ENCODE peak calls at places on chromosome 2, in eight cellular contexts. O is BE2C, S is A673, B is SJSA1, C is mesendoderm, U is right atrium auricular region, N is tibial nerve, E is right cardiac atrium. Q is an unnamed sample. For H3K4me1, the result is how much of the 10 kb centered on the place peaks cover.

GRCh38 chr2:160375037-160375436 is 118.6 kb downstream of the RBMS1 start:
- DNase-seq in S (no peak), C (no peak), O (no peak), B (no peak), U (no peak), E (no peak), N (no peak), Q (no peak)

GRCh38 chr2:26008851-26009566 is 24.9 kb upstream of the RAB10 start:
- DNase-seq in B (no peak), S (peak), U (peak), O (no peak), E (peak), N (peak), C (no peak), Q (no peak)

GRCh38 chr2:241764272-241765241 is 12.1 kb upstream of the GAL3ST2 start:
- DNase-seq in C (peak), U (no peak), N (no peak), B (peak), O (peak), S (no peak), E (peak), Q (no peak)

GRCh38 chr2:200376422-200377142 is 70.1 kb downstream of the SPATS2L start:
- DNase-seq in C (no peak), B (no peak), U (no peak), E (no peak), S (no peak), O (no peak), N (no peak), Q (no peak)

GRCh38 chr2:196592331-196592911 is 47.1 kb upstream of the CCDC150 start:
- DNase-seq in U (no peak), O (no peak), E (peak), C (peak), N (no peak), S (peak), B (no peak), Q (no peak)

GRCh38 chr2:241161646-241162281 is 11.5 kb downstream of the PPP1R7 start:
- DNase-seq in S (peak), E (peak), U (peak), O (no peak), N (peak), C (no peak), B (peak), Q (peak)

GRCh38 chr2:64932327-64933216 is 56.6 kb upstream of the SLC1A4 start:
- DNase-seq in N (no peak), S (no peak), C (no peak), E (no peak), B (no peak), U (no peak), O (no peak), Q (no peak)

GRCh38 chr2:149861034-149861433 is 273.5 kb upstream of the MMADHC start:
- DNase-seq in B (no peak), U (no peak), S (no peak), O (no peak), N (no peak), E (peak), C (no peak), Q (no peak)

GRCh38 chr2:100417745-100418090 is 250 bp upstream of the CHST10 start:
- DNase-seq in N (no peak), S (no peak), O (no peak), U (peak), C (no peak), E (no peak), B (no peak), Q (no peak)

GRCh38 chr2:120468136-120468535 is 122.2 kb downstream of the INHBB start:
- DNase-seq in E (no peak), N (no peak), B (no peak), U (no peak), O (no peak), S (no peak), C (no peak), Q (no peak)

GRCh38 chr2:230924470-230925341 is at the start of gene GPR55:
- DNase-seq in O (no peak), E (peak), U (no peak), C (peak), N (no peak), B (peak), S (no peak), Q (no peak)

GRCh38 chr2:168459256-168459655 is 3.2 kb downstream of the CERS6 start:
- DNase-seq in B (no peak), N (no peak), S (no peak), C (no peak), O (no peak), E (no peak), U (no peak), Q (no peak)

DNA sequence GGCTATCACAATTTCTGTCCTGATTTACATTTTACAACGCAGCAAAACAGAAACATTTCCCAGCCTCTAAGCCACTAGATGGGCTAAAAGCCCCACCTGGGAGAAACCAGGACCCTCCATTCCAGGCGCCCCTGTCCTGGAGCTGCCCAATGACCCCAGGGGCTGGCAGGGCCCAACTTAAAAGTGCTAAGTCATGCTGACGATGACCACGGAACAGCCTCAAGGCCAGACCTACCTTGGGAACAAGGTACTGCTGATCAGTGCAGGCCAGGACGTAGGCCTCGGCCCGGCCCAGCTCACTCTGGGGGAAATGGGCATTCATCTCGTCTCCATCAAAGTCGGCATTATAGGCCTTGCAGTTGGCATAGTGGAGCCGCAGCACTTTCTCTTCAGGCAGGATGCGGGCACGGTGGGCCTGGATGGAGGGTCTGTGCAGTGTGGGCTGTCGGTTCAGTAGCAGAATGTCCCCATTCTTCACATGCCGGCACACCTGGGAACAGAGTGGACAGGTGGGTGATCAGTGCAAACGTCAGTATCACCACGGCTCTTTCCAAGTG is 35.8 kb downstream of the POLR1A start:
- DNase-seq in O (no peak), U (peak), C (no peak), S (no peak), E (no peak), B (no peak), N (no peak), Q (no peak)
- H3K4me1 ChIP-seq in O (under half), U (under half), C (under half), S (under half), E (under half), B (under half), N (under half), Q (under half)

GRCh38 chr2:68216454-68217310 is 35.6 kb downstream of the PPP3R1 start:
- DNase-seq in U (no peak), N (no peak), C (peak), B (no peak), O (no peak), S (no peak), E (no peak), Q (no peak)
- H3K4me1 ChIP-seq in U (under half), N (under half), C (under half), B (under half), O (under half), S (under half), E (under half), Q (half or more)

DNA sequence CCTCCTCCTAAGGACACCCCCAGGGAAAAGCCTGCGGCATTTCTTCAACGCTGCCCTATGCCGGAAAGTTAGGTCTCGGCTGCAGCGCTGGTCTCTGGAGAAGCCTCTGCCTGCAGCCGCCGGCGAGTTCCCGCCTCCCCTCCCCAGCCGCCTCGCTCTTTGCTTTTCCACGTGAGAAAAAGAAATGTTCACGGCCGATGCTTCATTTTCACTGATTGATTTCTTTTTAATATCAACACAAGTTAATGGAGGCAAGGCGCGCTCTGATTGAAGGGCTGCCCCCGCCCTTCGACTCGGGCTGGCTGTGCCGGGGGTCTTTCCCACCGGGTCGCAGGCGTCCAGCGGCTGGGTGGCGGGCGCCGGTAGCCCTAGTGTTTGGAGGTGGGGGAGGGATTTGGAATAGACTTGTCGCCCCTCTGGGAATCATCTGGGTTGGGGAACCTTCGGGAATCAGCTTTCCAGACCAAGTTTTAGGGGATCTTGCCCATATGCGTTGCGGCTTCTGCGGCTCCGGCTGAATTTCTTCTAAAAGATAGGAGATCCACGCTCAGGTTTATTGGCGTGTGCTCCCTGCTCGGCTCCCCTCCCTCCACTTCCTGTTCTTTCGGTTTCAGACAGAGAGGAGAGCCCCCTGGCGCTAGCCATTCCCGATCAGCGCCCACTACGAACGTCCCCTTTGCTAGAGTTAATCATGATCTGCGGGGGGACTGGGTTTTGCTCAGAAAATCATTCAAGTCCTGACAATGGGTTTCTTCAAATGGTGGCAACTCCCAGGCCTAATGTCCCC is 4.1 kb downstream of the NRP2 start:
- DNase-seq in O (peak), U (no peak), B (no peak), C (peak), S (peak), N (no peak), E (peak), Q (peak)
- H3K4me1 ChIP-seq in O (under half), U (under half), B (under half), C (under half), S (under half), N (under half), E (under half), Q (half or more)

DNA sequence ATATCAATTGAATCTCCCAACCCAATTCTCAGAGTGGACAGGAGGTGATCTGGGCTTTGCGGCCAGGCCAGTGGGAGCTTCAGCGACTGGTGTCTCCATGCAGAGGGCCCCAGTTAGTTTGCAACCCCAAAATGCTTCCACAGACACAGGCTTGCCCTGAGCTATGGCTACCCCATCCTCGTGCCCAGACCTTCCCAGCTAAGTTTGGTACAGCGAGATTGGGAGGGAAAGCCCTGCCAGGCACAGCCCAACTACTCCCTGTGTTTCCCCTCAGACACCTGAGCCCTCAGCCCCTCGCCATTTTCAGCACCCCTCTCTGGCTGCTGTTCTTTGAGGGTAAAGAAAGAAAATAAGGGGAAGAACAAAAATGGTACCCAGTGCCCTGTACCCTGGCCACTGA is 142.9 kb downstream of the TNS1 start:
- DNase-seq in E (no peak), O (no peak), U (no peak), B (no peak), S (no peak), N (no peak), C (no peak), Q (no peak)
- H3K4me1 ChIP-seq in E (under half), O (under half), U (under half), B (under half), S (under half), N (under half), C (under half), Q (half or more)

GRCh38 chr2:27724905-27725693 is 46.4 kb upstream of the MRPL33 start:
- DNase-seq in E (no peak), S (no peak), O (no peak), N (no peak), B (no peak), U (peak), C (no peak), Q (no peak)
- H3K4me1 ChIP-seq in E (under half), S (under half), O (under half), N (under half), B (under half), U (under half), C (under half), Q (under half)

GRCh38 chr2:70357076-70358071 is 55.5 kb upstream of the FAM136A start:
- DNase-seq in U (no peak), O (no peak), S (no peak), C (peak), E (no peak), B (peak), N (no peak), Q (no peak)
- H3K4me1 ChIP-seq in U (under half), O (under half), S (under half), C (under half), E (under half), B (under half), N (under half), Q (under half)

DNA sequence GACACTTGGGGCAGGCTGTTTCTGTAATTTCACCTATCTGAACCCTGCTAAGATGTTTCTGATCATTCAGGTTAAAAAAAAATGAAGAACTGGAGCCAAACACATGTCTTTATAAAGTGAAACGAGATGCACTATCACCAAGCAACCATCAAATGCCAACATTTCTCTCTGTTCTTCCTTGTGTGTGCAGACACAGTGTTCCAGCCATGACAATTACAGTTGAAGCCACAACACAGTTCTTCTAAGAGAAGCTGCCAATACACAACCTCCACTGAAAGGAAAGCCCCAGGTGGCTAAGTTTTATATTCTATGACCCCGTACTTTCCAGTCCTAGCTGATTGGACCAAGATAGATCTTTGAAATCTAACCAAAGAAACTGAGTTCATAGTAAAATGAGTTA is 181.8 kb downstream of the RAD51AP2 start:
- DNase-seq in U (no peak), N (no peak), S (no peak), O (no peak), C (no peak), B (no peak), E (no peak), Q (no peak)
- H3K4me1 ChIP-seq in U (under half), N (under half), S (under half), O (under half), C (under half), B (under half), E (under half), Q (under half)

GRCh38 chr2:11748861-11749645 is 2.6 kb downstream of the LPIN1 start:
- DNase-seq in O (no peak), S (no peak), N (no peak), U (no peak), C (no peak), E (no peak), B (no peak), Q (no peak)
- H3K4me1 ChIP-seq in O (under half), S (under half), N (half or more), U (under half), C (under half), E (under half), B (under half), Q (half or more)

Q was measured in esophagus muscularis mucosa.